ENCODE peak calls at places on chromosome 1, in five cellular contexts. One of them, this sample, is unnamed.

GRCh38 chr1:18316764-18317163 is 164.0 kb upstream of the KLHDC7A start:
- DNase-seq in NCI-H1092: no peak
- DNase-seq in activated T-cell treated with anti-CD3 and anti-CD28 coated beads, Interleukin-2, amount 50 U/mL, for 72 hours: no peak
- DNase-seq in T follicular helper cell: no peak
- DNase-seq in NCI-H460: no peak
- DNase-seq in this sample: no peak

GRCh38 chr1:111736548-111737215 is 2.5 kb downstream of the INKA2 start:
- DNase-seq in NCI-H1092: peak; percentile 90
- DNase-seq in activated T-cell treated with anti-CD3 and anti-CD28 coated beads, Interleukin-2, amount 50 U/mL, for 72 hours: no peak
- DNase-seq in T follicular helper cell: no peak
- DNase-seq in NCI-H460: no peak
- DNase-seq in this sample: no peak

GRCh38 chr1:171985639-171986038 is 144.3 kb downstream of the DNM3 start:
- DNase-seq in NCI-H1092: no peak
- DNase-seq in activated T-cell treated with anti-CD3 and anti-CD28 coated beads, Interleukin-2, amount 50 U/mL, for 72 hours: peak; percentile 4
- DNase-seq in T follicular helper cell: no peak
- DNase-seq in NCI-H460: peak; percentile 29
- DNase-seq in this sample: no peak

GRCh38 chr1:182507685-182508084 is 57.7 kb downstream of the RGSL1 start:
- DNase-seq in NCI-H1092: no peak
- DNase-seq in activated T-cell treated with anti-CD3 and anti-CD28 coated beads, Interleukin-2, amount 50 U/mL, for 72 hours: no peak
- DNase-seq in T follicular helper cell: no peak
- DNase-seq in NCI-H460: no peak
- DNase-seq in this sample: no peak

GRCh38 chr1:14970115-14970798 is 183.3 kb upstream of the TMEM51 start:
- DNase-seq in NCI-H1092: no peak
- DNase-seq in activated T-cell treated with anti-CD3 and anti-CD28 coated beads, Interleukin-2, amount 50 U/mL, for 72 hours: peak; percentile 50
- DNase-seq in T follicular helper cell: no peak
- DNase-seq in NCI-H460: peak; percentile 47
- DNase-seq in this sample: no peak

GRCh38 chr1:65090406-65090805 is 57.6 kb upstream of the AK4 start:
- DNase-seq in NCI-H1092: no peak
- DNase-seq in activated T-cell treated with anti-CD3 and anti-CD28 coated beads, Interleukin-2, amount 50 U/mL, for 72 hours: no peak
- DNase-seq in T follicular helper cell: no peak
- DNase-seq in NCI-H460: no peak
- DNase-seq in this sample: no peak

GRCh38 chr1:31762323-31762722 is 1.8 kb downstream of the ADGRB2 start:
- DNase-seq in NCI-H1092: no peak
- DNase-seq in activated T-cell treated with anti-CD3 and anti-CD28 coated beads, Interleukin-2, amount 50 U/mL, for 72 hours: no peak
- DNase-seq in T follicular helper cell: no peak
- DNase-seq in NCI-H460: no peak
- DNase-seq in this sample: no peak

GRCh38 chr1:14794136-14794768 is 195.8 kb downstream of the KAZN start:
- DNase-seq in NCI-H1092: no peak
- DNase-seq in activated T-cell treated with anti-CD3 and anti-CD28 coated beads, Interleukin-2, amount 50 U/mL, for 72 hours: no peak
- DNase-seq in T follicular helper cell: no peak
- DNase-seq in NCI-H460: no peak
- DNase-seq in this sample: no peak

GRCh38 chr1:36542962-36543515 is 60.3 kb upstream of the CSF3R start:
- DNase-seq in NCI-H1092: no peak
- DNase-seq in activated T-cell treated with anti-CD3 and anti-CD28 coated beads, Interleukin-2, amount 50 U/mL, for 72 hours: no peak
- DNase-seq in T follicular helper cell: no peak
- DNase-seq in NCI-H460: no peak
- DNase-seq in this sample: peak; percentile 34

GRCh38 chr1:204746838-204747442 is 61.4 kb upstream of the LRRN2 start:
- DNase-seq in NCI-H1092: peak; percentile 37
- DNase-seq in activated T-cell treated with anti-CD3 and anti-CD28 coated beads, Interleukin-2, amount 50 U/mL, for 72 hours: peak; percentile 50
- DNase-seq in T follicular helper cell: peak; percentile 34
- DNase-seq in NCI-H460: peak; percentile 63
- DNase-seq in this sample: peak; percentile 33

GRCh38 chr1:212959266-212960220 is 9.2 kb downstream of the VASH2 start:
- DNase-seq in NCI-H1092: no peak
- DNase-seq in activated T-cell treated with anti-CD3 and anti-CD28 coated beads, Interleukin-2, amount 50 U/mL, for 72 hours: no peak
- DNase-seq in T follicular helper cell: no peak
- DNase-seq in NCI-H460: no peak
- DNase-seq in this sample: no peak

GRCh38 chr1:189658381-189658780 is 819.3 kb downstream of the BRINP3 start:
- DNase-seq in NCI-H1092: no peak
- DNase-seq in activated T-cell treated with anti-CD3 and anti-CD28 coated beads, Interleukin-2, amount 50 U/mL, for 72 hours: no peak
- DNase-seq in T follicular helper cell: no peak
- DNase-seq in NCI-H460: peak; percentile 60
- DNase-seq in this sample: no peak